ENCODE peak calls at places on chromosomes 4 and X, in six cellular contexts. J, P, H, I, V and B are unnamed samples.

GRCh38 chrX:151488677-151489076 is 74.8 kb upstream of the PASD1 start:
- DNase-seq in J (no peak), P (no peak), H (no peak), I (no peak), V (peak; percentile 1), B (no peak)

GRCh38 chr4:39467470-39467869 is 8.6 kb downstream of the LIAS start:
- DNase-seq in J (no peak), P (no peak), H (no peak), I (no peak), V (no peak), B (no peak)

GRCh38 chr4:106809083-106809482 is 227.0 kb downstream of the DKK2 start:
- DNase-seq in J (no peak), P (no peak), H (no peak), I (no peak), V (peak; percentile 84), B (no peak)

GRCh38 chr4:47410271-47410670 is 53.2 kb downstream of the COMMD8 start:
- DNase-seq in J (no peak), P (no peak), H (no peak), I (no peak), V (peak; percentile 34), B (no peak)

GRCh38 chr4:145840162-145840768 is 98.4 kb downstream of the ZNF827 start:
- DNase-seq in J (no peak), P (no peak), H (no peak), I (no peak), V (peak; percentile 65), B (peak; percentile 10)

GRCh38 chr4:25308266-25308665 is 4.3 kb upstream of the ZCCHC4 start:
- DNase-seq in J (no peak), P (no peak), H (no peak), I (no peak), V (no peak), B (no peak)

GRCh38 chrX:119672252-119672825 is 20.6 kb downstream of the SEPTIN6 start:
- DNase-seq in J (no peak), P (no peak), H (no peak), I (no peak), V (peak; percentile 61), B (no peak)

GRCh38 chr4:40842725-40843401 is 93.1 kb downstream of the NSUN7 start:
- DNase-seq in J (no peak), P (no peak), H (no peak), I (no peak), V (no peak), B (no peak)

GRCh38 chr4:14581741-14582140 is 420.5 kb upstream of the CPEB2 start:
- DNase-seq in J (no peak), P (no peak), H (no peak), I (no peak), V (no peak), B (no peak)